ENCODE peak calls at places on chromosomes 5 and 9, in six cellular contexts. G, L, Z, F, I and Q are unnamed samples.

GRCh38 chr5:138448481-138449398 is 9.9 kb downstream of the REEP2 start:
- DNase-seq in F (no peak), L (peak; percentile 36), I (no peak), G (no peak), Z (no peak), Q (no peak)

GRCh38 chr5:133952729-133953567 is 15.5 kb downstream of the C5orf15 start:
- DNase-seq in I (no peak), Z (peak; percentile 43), G (peak; percentile 69), F (peak; percentile 13), L (peak; percentile 95), Q (no peak)

GRCh38 chr9:108186996-108187395 is 668.8 kb downstream of the ACTL7B start:
- DNase-seq in I (no peak), G (peak; percentile 31), L (peak; percentile 72), Z (no peak), F (no peak), Q (no peak)

GRCh38 chr5:129395247-129395646 is 64.9 kb upstream of the ADAMTS19 start:
- DNase-seq in Z (no peak), F (no peak), I (no peak), L (no peak), G (no peak), Q (no peak)

GRCh38 chr9:5425006-5425628 is 12.6 kb downstream of the PLGRKT start:
- DNase-seq in Z (no peak), L (no peak), I (no peak), G (no peak), F (no peak), Q (no peak)

GRCh38 chr5:104186100-104186499 is 623.5 kb upstream of the NUDT12 start:
- DNase-seq in Z (no peak), L (no peak), F (no peak), I (peak; percentile 75), G (no peak), Q (no peak)

GRCh38 chr9:105338308-105338707 is 93.9 kb downstream of the SLC44A1 start:
- DNase-seq in Z (no peak), L (no peak), F (no peak), I (no peak), G (no peak), Q (no peak)

GRCh38 chr5:128736567-128736966 is 198.5 kb upstream of the FBN2 start:
- DNase-seq in I (no peak), F (no peak), Z (no peak), G (no peak), L (peak; percentile 6), Q (no peak)

GRCh38 chr5:158484246-158484645 is 615.5 kb downstream of the EBF1 start:
- DNase-seq in F (no peak), G (no peak), I (no peak), Z (no peak), L (no peak), Q (no peak)

GRCh38 chr5:90550963-90551362 is 7.6 kb upstream of the ADGRV1 start:
- DNase-seq in F (no peak), G (no peak), L (no peak), I (no peak), Z (no peak), Q (no peak)

GRCh38 chr5:91595436-91595835 is 212.3 kb upstream of the ARRDC3 start:
- DNase-seq in I (no peak), F (no peak), Z (no peak), L (no peak), G (no peak), Q (no peak)
- H3K4me1 ChIP-seq in I (no peaks in the 10 kb centered on the region), F (no peaks in the 10 kb centered on the region), Z (no peaks in the 10 kb centered on the region), L (no peaks in the 10 kb centered on the region), G (no peaks in the 10 kb centered on the region), Q (no peaks in the 10 kb centered on the region)

DNA sequence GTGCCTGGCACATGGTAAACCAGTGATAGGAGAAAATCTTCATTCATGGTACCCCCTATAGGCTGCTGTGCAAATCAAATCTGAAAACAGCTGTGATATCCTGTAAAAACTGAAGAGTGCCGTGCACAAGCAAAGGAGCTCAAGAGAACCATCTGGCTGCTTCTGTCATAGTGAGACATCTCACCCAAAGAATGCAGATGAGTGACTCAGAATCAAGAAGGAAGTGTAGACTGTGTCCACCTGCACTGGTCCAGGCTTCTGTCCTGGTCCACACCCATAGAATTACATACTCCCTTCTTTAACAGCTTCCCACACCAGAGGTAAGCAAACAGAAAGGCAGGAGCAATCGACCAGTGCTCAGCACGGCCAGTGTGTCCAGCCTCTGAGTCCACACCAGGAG is 195.9 kb downstream of the ASTN2 start:
- DNase-seq in G (no peak), Z (no peak), F (no peak), I (no peak), L (no peak), Q (no peak)
- H3K4me3 ChIP-seq in G (no peak overlapping the region), Z (no peak overlapping the region), F (no peak overlapping the region), I (no peak overlapping the region), L (no peak overlapping the region), Q (no peak overlapping the region)

GRCh38 chr9:96242829-96243228 is 59.1 kb downstream of the HSD17B3 start:
- DNase-seq in L (no peak), G (no peak), F (no peak), I (no peak), Z (no peak), Q (no peak)

GRCh38 chr9:96241391-96241809 is 60.6 kb downstream of the HSD17B3 start:
- DNase-seq in F (no peak), Z (no peak), G (no peak), L (no peak), I (no peak), Q (no peak)

GRCh38 chr9:96232164-96232538 is 69.8 kb downstream of the HSD17B3 start:
- DNase-seq in F (no peak), Z (no peak), L (no peak), I (no peak), G (no peak), Q (no peak)

GRCh38 chr9:96232539-96233241 is 69.3 kb downstream of the HSD17B3 start:
- DNase-seq in F (no peak), G (peak; percentile 91), I (no peak), Z (no peak), L (peak; percentile 56), Q (no peak)

DNA sequence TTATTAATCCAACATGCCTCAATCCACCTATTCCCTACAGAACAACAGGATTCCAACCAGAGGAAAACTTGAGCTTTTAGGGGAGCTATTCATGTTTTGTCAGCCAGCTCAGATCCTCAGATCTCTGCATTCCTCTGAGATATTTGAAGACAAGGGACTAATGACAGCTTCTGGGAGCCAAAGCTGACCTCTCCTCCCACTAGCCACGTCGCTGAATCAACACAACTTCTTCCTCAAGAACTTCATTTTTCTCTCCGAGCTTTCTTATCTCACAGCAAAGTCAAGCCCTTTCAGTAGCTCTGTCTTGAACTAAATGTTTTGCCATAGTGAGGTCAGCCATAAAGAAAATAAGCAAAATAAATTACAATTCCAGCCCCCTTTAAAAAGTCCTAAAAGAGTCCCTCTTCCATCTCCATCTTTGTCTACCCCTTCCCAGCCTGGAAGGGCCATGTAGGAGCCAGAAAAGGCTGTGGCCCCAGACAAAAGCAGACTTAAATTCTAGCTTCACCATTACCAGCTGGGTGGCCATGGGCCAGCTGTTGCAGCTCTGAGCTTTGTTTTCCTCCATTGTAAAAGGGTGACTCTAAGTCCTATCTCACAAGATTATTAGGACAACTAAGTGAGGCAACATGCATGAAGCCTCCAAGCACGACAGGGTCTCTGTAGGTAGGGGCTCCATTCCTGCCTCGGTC is 65.0 kb downstream of the HSD17B3 start:
- DNase-seq in Z (no peak), F (no peak), L (no peak), I (no peak), G (no peak), Q (no peak)
- H3K27ac ChIP-seq in Z (no peak overlapping the region), F (no peak overlapping the region), L (no peak overlapping the region), I (peak overlapping the region; percentile 30), G (no peak overlapping the region), Q (no peak overlapping the region)

GRCh38 chr9:133528001-133528886 is 3.5 kb upstream of the MYMK start:
- DNase-seq in F (no peak), L (no peak), Z (no peak), G (no peak), I (no peak), Q (no peak)

GRCh38 chr9:133531293-133531692 is 3.2 kb upstream of the ADAMTSL2 start:
- DNase-seq in G (no peak), F (no peak), I (no peak), L (no peak), Z (no peak), Q (no peak)

GRCh38 chr9:133529457-133529856 is 4.7 kb upstream of the MYMK start:
- DNase-seq in I (no peak), L (no peak), G (no peak), F (no peak), Z (no peak), Q (no peak)

GRCh38 chr9:133528887-133529262 is 4.1 kb upstream of the MYMK start:
- DNase-seq in F (no peak), I (no peak), G (no peak), Z (no peak), L (no peak), Q (no peak)

DNA sequence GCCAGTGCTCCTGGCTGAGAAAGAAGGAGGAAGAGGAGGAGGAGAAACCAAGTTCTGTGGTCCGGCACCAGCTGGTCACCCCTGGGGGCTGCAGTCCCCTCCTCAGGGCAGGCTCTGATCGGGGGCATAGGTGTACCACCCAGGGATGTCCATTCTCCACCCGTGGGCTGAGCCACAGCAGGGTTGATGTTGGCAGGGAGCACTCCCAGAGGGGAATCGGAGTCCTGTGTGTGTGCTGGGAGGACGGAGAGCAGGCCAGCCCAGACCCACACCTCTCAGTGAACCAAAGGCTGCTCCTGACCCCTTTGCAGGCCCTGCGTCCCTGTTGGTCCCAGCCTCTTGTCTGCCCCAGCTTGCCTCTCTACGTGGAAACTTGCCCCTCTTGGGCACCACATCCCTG is 4.6 kb upstream of the ADAMTSL2 start:
- DNase-seq in L (no peak), F (no peak), Z (no peak), I (no peak), G (no peak), Q (no peak)
- H3K4me1 ChIP-seq in L (peaks cover 4% of the 10 kb centered on the region), F (peaks cover 23% of the 10 kb centered on the region), Z (peaks cover 13% of the 10 kb centered on the region), I (peaks cover 42% of the 10 kb centered on the region), G (peaks cover 34% of the 10 kb centered on the region), Q (peaks cover 57% of the 10 kb centered on the region)

GRCh38 chr5:41841325-41841724 is 28.9 kb downstream of the OXCT1 start:
- DNase-seq in L (no peak), G (no peak), Z (no peak), F (no peak), I (no peak), Q (no peak)
- H3K4me3 ChIP-seq in L (no peak overlapping the region), G (no peak overlapping the region), Z (no peak overlapping the region), F (no peak overlapping the region), I (no peak overlapping the region), Q (no peak overlapping the region)

DNA sequence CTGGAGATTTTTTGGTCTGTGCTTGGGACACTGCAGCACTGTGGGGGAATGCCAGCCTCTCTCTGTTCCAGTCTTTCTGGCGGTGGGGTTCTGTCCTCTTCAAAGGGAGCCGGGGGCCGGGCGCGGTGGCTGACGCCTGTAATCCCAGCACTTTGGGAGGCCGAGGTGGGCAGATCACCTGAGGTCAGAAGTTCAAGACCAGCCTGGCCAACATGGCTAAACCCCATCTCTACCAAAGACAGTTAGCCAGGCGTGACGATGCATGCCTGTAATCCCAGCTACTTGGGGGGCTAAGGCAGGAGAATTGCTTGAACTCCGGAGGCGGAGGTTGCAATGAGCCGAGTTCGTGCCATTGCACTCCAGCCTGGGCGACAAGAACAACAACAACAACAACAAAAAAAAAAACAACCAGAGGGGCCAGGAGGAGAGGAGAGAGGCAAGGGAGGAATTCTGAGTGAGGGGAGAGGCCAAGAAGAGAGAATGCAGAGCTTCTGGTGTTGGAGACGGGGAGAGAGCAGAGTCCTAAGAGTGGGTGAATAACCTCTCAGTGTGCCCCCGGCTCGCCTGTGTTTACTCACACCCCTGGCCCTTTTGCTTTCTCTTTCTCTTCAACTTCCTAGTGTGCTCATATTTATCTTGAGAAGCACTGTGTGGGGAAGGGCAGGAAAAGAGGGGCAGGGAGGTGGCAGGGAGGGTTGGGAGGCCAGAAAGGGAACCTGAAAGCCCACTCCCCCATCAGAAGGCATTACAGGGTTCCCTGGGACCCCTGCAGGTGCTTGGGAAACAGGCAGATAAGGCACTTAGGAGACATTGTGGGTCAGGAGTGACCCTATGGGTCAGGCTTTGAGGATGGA is 3.2 kb upstream of the SET start:
- DNase-seq in G (no peak), I (no peak), F (peak; percentile 54), L (no peak), Z (no peak), Q (no peak)
- H3K27ac ChIP-seq in G (no peak overlapping the region), I (peak overlapping the region; percentile 89), F (peak overlapping the region; percentile 88), L (peak overlapping the region; percentile 43), Z (peak overlapping the region; percentile 96), Q (peak overlapping the region; percentile 92)